ENCODE peak calls at places on chromosome 22, in four cellular contexts. Q, Z, V and C are unnamed samples.
A peak's percentile ranks its signal among the peaks of the same experiment; 100 is the strongest.

GRCh38 chr22:41001722-41002122 is 50.5 kb downstream of the RBX1 start:
- DNase-seq in Q (peak; percentile 34), Z (peak; percentile 44), V (no peak), C (peak; percentile 41)

GRCh38 chr22:37193629-37194191 is 5.7 kb upstream of the C1QTNF6 start:
- DNase-seq in Z (peak; percentile 36), V (peak; percentile 20), Q (peak; percentile 83), C (peak; percentile 43)

GRCh38 chr22:50089231-50090140 is at the start of gene MOV10L1:
- DNase-seq in V (peak; percentile 62), Z (no peak), Q (no peak), C (no peak)

GRCh38 chr22:22959147-22959827 is 71.7 kb downstream of the IGLL5 start:
- DNase-seq in V (peak; percentile 99), Q (peak; percentile 66), Z (peak; percentile 66), C (peak; percentile 78)

GRCh38 chr22:41401781-41402648 is 20.3 kb downstream of the TEF start:
- DNase-seq in V (no peak), Q (peak; percentile 43), Z (peak; percentile 79), C (peak; percentile 70)

GRCh38 chr22:37427128-37427710 is at the start of gene ELFN2:
- DNase-seq in Z (peak; percentile 10), Q (no peak), V (no peak), C (no peak)

GRCh38 chr22:34334893-34335292 is 414.6 kb upstream of the LARGE1 start:
- DNase-seq in Q (peak; percentile 0), Z (no peak), V (no peak), C (no peak)

GRCh38 chr22:19150482-19151328 is 613 bp upstream of the GSC2 start:
- DNase-seq in V (no peak), Q (no peak), Z (no peak), C (no peak)

GRCh38 chr22:19815093-19815822 is 39.4 kb downstream of the GNB1L start:
- DNase-seq in V (peak; percentile 97), Z (no peak), Q (no peak), C (no peak)

DNA sequence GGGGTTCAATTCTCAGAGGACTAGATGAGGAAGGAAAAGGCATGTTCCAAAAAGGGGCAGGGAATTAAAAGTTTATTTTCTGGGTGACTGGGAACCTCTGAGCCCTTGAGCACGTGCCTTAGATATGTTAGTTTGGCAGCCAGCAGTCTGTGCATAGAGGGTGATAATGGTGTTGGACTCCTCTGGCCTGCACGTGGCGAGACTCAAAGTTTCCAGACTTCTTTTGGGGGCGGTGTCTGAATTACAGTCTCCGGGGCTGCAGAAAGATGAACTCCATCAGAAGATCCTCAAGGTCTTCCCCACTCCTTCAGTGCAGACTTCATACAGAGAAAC is 861 bp upstream of the ZNRF3 start:
- DNase-seq in V (no peak), Z (no peak), Q (no peak), C (no peak)
- TF ChIP-seq MAZ in V (no peak), Z (no peak), Q (no peak), C (no peak)

GRCh38 chr22:42933783-42934144 is 76.7 kb upstream of the ARFGAP3 start:
- DNase-seq in Z (peak; percentile 97), Q (peak; percentile 73), V (no peak), C (peak; percentile 33)
- TF ChIP-seq MAZ in Z (no peak), Q (no peak), V (no peak), C (no peak)

GRCh38 chr22:48742556-48743343 is 1084.9 kb downstream of the BRD1 start:
- DNase-seq in Q (no peak), V (no peak), Z (no peak), C (no peak)
- TF ChIP-seq MAZ in Q (no peak), V (no peak), Z (no peak), C (no peak)

GRCh38 chr22:35921777-35922176 is 106.8 kb downstream of the RBFOX2 start:
- DNase-seq in Z (peak; percentile 90), V (peak; percentile 13), Q (peak; percentile 83), C (peak; percentile 75)
- TF ChIP-seq MAZ in Z (peak; percentile 75), V (peak; percentile 22), Q (no peak), C (no peak)

GRCh38 chr22:46147471-46148267 is 2.7 kb upstream of the PPARA start:
- DNase-seq in V (no peak), Z (no peak), Q (no peak), C (peak; percentile 73)
- TF ChIP-seq MAZ in V (no peak), Z (no peak), Q (no peak), C (no peak)

DNA sequence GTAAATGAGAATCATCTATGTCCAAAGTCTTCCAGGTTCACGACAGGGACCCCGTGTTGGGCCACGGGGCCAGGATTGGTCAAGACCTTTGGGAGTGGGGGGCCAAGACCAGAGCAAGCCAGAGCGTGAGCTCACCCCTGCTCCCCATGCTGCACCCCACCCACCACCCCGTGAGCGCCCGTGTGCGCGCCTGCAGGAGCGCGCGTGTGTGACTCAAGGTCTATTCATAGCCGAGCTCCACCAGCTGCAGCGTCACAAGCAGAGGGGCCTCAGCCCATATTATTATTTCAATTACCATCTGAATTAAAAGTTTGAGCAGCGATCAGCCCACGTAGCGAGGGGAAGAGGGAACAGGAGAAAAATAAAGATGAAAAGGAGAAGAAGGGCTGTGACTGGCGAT is 5.2 kb downstream of the KCNJ4 start:
- DNase-seq in V (no peak), Q (no peak), Z (no peak), C (no peak)
- TF ChIP-seq MAZ in V (no peak), Q (no peak), Z (no peak), C (no peak)

GRCh38 chr22:44179196-44179988 is 1.3 kb upstream of the PARVG start:
- DNase-seq in Q (no peak), V (no peak), Z (no peak), C (no peak)
- TF ChIP-seq MAZ in Q (no peak), V (no peak), Z (no peak), C (no peak)

DNA sequence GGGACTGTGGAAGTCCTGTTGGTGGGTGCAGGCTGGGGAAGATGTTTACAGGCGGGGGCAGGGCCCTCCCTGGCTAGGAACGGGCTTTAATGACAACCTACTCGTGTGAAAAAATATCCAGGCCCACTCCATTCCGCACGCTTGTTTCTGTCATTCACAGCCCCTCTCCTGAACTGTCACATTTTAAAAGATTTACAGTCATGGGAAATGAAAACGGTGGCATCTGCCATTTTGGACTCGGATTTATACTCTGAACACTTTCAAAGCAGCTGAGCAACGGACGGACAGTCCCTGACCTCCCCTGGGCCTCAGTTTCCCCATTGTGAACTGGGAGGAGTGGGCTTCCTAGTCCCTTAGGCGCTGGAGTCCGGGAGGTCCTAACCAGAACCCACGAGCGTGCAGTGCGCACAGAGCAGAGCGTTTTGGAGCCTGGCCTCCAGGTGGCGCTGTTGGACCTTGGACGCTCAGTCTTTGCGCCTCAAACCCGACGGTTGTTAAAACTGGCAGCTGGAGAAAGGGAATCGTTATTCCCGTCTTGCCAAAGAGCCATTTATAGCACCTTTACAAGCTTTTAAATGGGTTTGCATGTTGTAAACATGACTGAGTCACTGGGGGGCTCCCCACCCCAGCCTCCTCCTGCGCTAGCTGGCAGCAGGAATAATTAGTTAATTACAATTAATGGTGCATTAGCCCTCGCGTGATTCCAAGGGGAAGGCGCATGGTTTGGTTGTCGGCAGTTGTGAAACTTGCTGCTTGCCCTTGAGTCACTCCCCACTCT is 75.3 kb downstream of the FBLN1 start:
- DNase-seq in Q (peak; percentile 89), Z (peak; percentile 73), V (peak; percentile 69), C (peak; percentile 64)
- TF ChIP-seq MAZ in Q (no peak), Z (peak; percentile 14), V (no peak), C (no peak)

GRCh38 chr22:32331236-32331917 is 26.3 kb upstream of the RFPL3 start:
- DNase-seq in Z (no peak), V (no peak), Q (no peak), C (no peak)

GRCh38 chr22:32331918-32332725 is 25.5 kb upstream of the RFPL3 start:
- DNase-seq in V (no peak), Q (no peak), Z (no peak), C (no peak)

GRCh38 chr22:32334640-32335365 is 22.9 kb upstream of the RFPL3 start:
- DNase-seq in V (no peak), Q (no peak), Z (no peak), C (no peak)

GRCh38 chr22:32333769-32334639 is 23.7 kb upstream of the RFPL3 start:
- DNase-seq in Q (no peak), V (no peak), Z (no peak), C (no peak)

DNA sequence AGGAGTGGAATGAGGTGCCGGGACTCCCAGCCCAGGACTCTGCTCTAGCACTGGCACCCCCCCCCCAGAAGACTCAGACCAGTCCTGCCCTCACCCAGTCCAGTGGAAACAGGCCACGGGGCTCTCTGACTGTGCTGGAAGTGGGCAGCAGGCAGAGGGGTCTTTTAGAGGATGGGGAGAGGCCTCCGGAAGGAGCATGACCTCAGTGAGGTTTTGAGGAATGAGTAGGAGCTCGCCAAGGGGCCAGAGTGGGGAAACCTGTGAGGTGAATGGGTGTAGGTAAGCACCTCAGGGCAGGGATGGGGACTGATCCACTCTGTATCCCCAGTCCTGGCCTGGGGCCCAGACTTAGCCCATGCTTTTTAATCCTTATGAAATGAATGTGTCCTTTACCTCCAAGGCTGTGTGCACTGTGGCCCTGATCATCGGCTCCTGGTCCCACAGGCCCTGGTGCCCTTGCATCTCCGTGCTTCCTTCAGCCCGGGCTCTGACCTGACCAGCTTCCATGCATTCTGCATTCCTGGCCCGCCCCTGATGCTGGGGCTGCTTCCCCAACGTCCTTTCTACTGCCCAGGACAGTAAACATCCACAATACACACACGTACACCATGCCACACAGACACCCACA is 24.4 kb upstream of the RFPL3 start:
- DNase-seq in Z (no peak), V (no peak), Q (no peak), C (no peak)
- TF ChIP-seq MAZ in Z (no peak), V (no peak), Q (no peak), C (no peak)

GRCh38 chr22:17260950-17261349 is 41.7 kb upstream of the ADA2 start:
- DNase-seq in Z (no peak), V (no peak), Q (no peak), C (no peak)

GRCh38 chr22:17258015-17258827 is 39.0 kb upstream of the ADA2 start:
- DNase-seq in V (no peak), Z (no peak), Q (no peak), C (no peak)

GRCh38 chr22:17257578-17257977 is 38.3 kb upstream of the ADA2 start:
- DNase-seq in Z (no peak), Q (no peak), V (no peak), C (no peak)

GRCh38 chr22:17260291-17260690 is 41.1 kb upstream of the ADA2 start:
- DNase-seq in Q (no peak), Z (no peak), V (no peak), C (no peak)

GRCh38 chr22:17257091-17257490 is 37.9 kb upstream of the ADA2 start:
- DNase-seq in Q (no peak), Z (no peak), V (no peak), C (no peak)
- TF ChIP-seq MAZ in Q (no peak), Z (no peak), V (no peak), C (no peak)